ENCODE peak calls at places on chromosomes 1 and 21, in seven cellular contexts. N is K562, J is A549, T is Panc1, I is HL-60, W is HepG2, P is HCT116. Y is an unnamed sample.

GRCh38 chr1:44848456-44849181 is 5.6 kb upstream of the PTCH2 start:
- DNase-seq in W (no peak), N (no peak), J (no peak), P (no peak), T (no peak), I (no peak), Y (no peak)

GRCh38 chr1:212366901-212367300 is 47.8 kb downstream of the PACC1 start:
- DNase-seq in P (no peak), W (no peak), J (no peak), I (no peak), T (no peak), N (no peak), Y (no peak)

GRCh38 chr1:60923287-60924110 is 158.9 kb upstream of the NFIA start:
- DNase-seq in I (no peak), W (no peak), N (no peak), P (no peak), T (no peak), J (no peak), Y (no peak)

GRCh38 chr1:101373570-101373969 is 136.8 kb downstream of the S1PR1 start:
- DNase-seq in P (no peak), N (no peak), T (no peak), J (no peak), I (no peak), W (no peak), Y (no peak)

GRCh38 chr1:81414417-81415087 is 386.2 kb upstream of the ADGRL2 start:
- DNase-seq in N (peak; percentile 9), W (no peak), J (peak; percentile 16), I (peak; percentile 8), T (peak; percentile 24), P (peak; percentile 8), Y (peak; percentile 83)

GRCh38 chr1:182723195-182723594 is 38.8 kb upstream of the RGS8 start:
- DNase-seq in N (no peak), W (no peak), T (no peak), P (no peak), I (no peak), J (no peak), Y (no peak)

GRCh38 chr1:208243851-208244583 is at the start of gene PLXNA2:
- DNase-seq in T (no peak), P (peak; percentile 15), W (peak; percentile 52), J (peak; percentile 57), N (peak; percentile 34), I (peak; percentile 86), Y (peak; percentile 88)

GRCh38 chr1:56644064-56644940 is 812 bp upstream of the PRKAA2 start:
- DNase-seq in I (no peak), W (peak; percentile 3), J (peak; percentile 31), P (no peak), N (no peak), T (no peak), Y (no peak)

GRCh38 chr21:20802201-20802600 is 196.0 kb upstream of the NCAM2 start:
- DNase-seq in W (no peak), I (no peak), N (no peak), P (no peak), J (no peak), T (no peak), Y (no peak)

GRCh38 chr21:41622201-41622600 is 114.2 kb upstream of the TMPRSS2 start:
- DNase-seq in P (no peak), W (no peak), I (no peak), N (no peak), J (no peak), T (no peak), Y (no peak)

GRCh38 chr1:48055854-48056253 is 58.7 kb upstream of the TRABD2B start:
- DNase-seq in I (no peak), N (no peak), J (no peak), P (no peak), T (no peak), W (no peak), Y (peak; percentile 82)

GRCh38 chr1:60170709-60171108 is 97.1 kb upstream of the C1orf87 start:
- DNase-seq in T (no peak), W (no peak), N (no peak), J (no peak), P (no peak), I (no peak), Y (no peak)

GRCh38 chr1:158199840-158200239 is 19.1 kb downstream of the CD1D start:
- DNase-seq in N (no peak), P (no peak), W (no peak), I (no peak), T (no peak), J (peak; percentile 20), Y (no peak)

GRCh38 chr1:244065063-244065788 is 14.1 kb downstream of the ZBTB18 start:
- DNase-seq in T (no peak), N (no peak), P (no peak), W (peak; percentile 37), J (peak; percentile 40), I (no peak), Y (no peak)

GRCh38 chr1:33336580-33336979 is 15.7 kb upstream of the A3GALT2 start:
- DNase-seq in P (no peak), W (no peak), T (no peak), N (no peak), I (no peak), J (no peak), Y (no peak)

GRCh38 chr1:47212636-47213229 is 19.3 kb downstream of the TAL1 start:
- DNase-seq in J (no peak), T (no peak), P (no peak), N (no peak), W (no peak), I (no peak), Y (no peak)

GRCh38 chr1:167881069-167881468 is 32.9 kb downstream of the ADCY10 start:
- DNase-seq in I (no peak), T (no peak), N (no peak), P (no peak), J (no peak), W (no peak), Y (no peak)

GRCh38 chr1:232033285-232033684 is 406.7 kb downstream of the DISC1 start:
- DNase-seq in P (no peak), I (no peak), W (no peak), T (no peak), N (no peak), J (no peak), Y (no peak)

GRCh38 chr1:23475134-23475628 is 8.8 kb downstream of the ASAP3 start:
- DNase-seq in P (no peak), W (no peak), T (no peak), N (peak; percentile 42), I (no peak), J (no peak), Y (no peak)

GRCh38 chr1:64996541-64997257 is 30.4 kb upstream of the JAK1 start:
- DNase-seq in P (no peak), I (no peak), W (no peak), J (no peak), T (no peak), N (no peak), Y (no peak)

DNA sequence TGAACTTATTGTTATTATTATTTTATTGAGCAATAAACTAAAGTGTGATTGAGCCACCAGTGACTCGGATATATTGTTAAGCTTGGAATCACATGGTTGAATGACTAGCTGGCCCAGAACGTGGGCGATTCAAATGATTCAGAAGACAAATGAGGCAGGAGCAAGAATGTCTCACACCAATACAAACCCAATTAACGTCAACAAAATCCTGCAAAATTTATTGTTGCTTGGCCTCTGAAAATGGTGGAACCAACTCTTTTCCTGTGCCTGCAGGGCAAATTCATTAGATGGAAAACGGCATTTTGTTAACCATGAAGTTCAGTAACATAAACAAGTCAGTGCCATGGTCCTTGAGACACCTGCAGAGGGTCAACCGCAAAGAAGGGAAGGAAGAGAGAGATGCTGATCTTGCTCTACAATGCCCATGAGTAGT is 482.0 kb downstream of the SETD4 start:
- DNase-seq in N (no peak), P (no peak), W (no peak), J (no peak), T (no peak), I (no peak), Y (no peak)
- H3K27ac ChIP-seq in N (no peak overlapping the region), P (no peak overlapping the region), W (no peak overlapping the region), J (no peak overlapping the region), T (no peak overlapping the region), I (no peak overlapping the region), Y (no peak overlapping the region)

GRCh38 chr1:35832515-35832914 is 24.7 kb downstream of the AGO4 start:
- DNase-seq in W (no peak), I (no peak), T (no peak), P (no peak), N (no peak), J (no peak), Y (no peak)
- TF ChIP-seq REST in W (no peak), I (no peak), T (no peak), P (no peak), N (no peak), J (no peak), Y (no peak)

GRCh38 chr1:16973215-16973614 is 7.2 kb downstream of the MFAP2 start:
- DNase-seq in I (no peak), W (no peak), T (no peak), J (no peak), P (no peak), N (no peak), Y (no peak)
- H3K27ac ChIP-seq in I (no peak overlapping the region), W (no peak overlapping the region), T (no peak overlapping the region), J (no peak overlapping the region), P (no peak overlapping the region), N (no peak overlapping the region), Y (no peak overlapping the region)

DNA sequence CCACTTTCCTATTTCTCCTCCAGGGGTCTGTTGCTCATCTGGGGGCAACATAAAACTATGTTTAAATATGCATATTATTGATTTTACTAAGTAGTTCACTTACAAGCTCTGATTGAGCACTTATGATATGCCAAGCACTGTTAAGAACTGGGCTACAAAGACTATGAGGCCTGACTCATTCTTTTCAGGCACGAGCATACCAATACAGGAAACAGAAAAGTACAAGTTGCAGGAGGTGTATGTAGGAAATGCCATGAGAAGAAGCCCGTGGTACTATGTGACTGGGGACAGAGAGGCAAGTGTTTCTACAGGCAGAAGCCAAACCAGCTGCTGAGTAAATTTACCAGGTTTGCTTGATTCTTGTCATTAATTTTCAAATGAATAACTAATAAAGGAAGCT is 120.4 kb upstream of the PTGFR start:
- DNase-seq in N (no peak), J (no peak), W (no peak), I (no peak), T (no peak), P (no peak), Y (no peak)
- TF ChIP-seq REST in N (no peak), J (no peak), W (no peak), I (no peak), T (no peak), P (no peak), Y (no peak)

DNA sequence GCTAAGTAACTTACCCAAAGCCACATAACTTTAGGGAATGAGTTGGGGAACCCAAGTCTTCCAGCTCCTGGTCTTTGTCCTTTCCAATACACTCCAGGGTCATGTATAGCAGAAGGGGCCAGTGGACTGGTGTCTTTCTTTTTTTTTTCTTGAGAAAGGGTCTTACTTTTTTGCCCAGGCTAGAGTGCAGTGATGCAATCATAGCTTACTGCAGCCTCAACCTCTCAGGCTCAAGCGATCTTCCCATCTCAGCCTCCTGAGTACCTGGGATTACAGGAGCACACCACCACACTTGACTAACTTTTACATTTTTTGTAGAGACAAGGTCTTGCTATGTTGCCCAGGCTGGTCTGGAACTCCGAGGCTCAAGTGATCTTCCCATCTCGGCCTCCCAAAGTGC is 12.2 kb downstream of the NAV1 start:
- DNase-seq in I (no peak), T (no peak), J (no peak), P (no peak), W (no peak), N (no peak), Y (no peak)
- H3K27ac ChIP-seq in I (no peak overlapping the region), T (no peak overlapping the region), J (no peak overlapping the region), P (no peak overlapping the region), W (no peak overlapping the region), N (peak overlapping the region; percentile 16), Y (no peak overlapping the region)

GRCh38 chr1:19804786-19805390 is 5.2 kb upstream of the TMCO4 start:
- DNase-seq in T (no peak), N (no peak), P (no peak), I (no peak), W (no peak), J (peak; percentile 9), Y (no peak)
- TF ChIP-seq REST in T (no peak), N (no peak), P (no peak), I (no peak), W (no peak), J (no peak), Y (no peak)